ENCODE peak calls at places on chromosomes 2 and 18, in four cellular contexts. O is psoas muscle, T is lower lobe of right lung, S is heart left ventricle. P is an unnamed sample.

GRCh38 chr18:10378688-10379465 is 75.6 kb upstream of the APCDD1 start:
- DNase-seq in O (no peak), T (no peak), S (no peak), P (no peak)

GRCh38 chr2:23706613-23707078 is 220.3 kb downstream of the ATAD2B start:
- DNase-seq in O (no peak), T (no peak), S (no peak), P (no peak)

GRCh38 chr2:214410918-214411554 is at the start of gene VWC2L:
- DNase-seq in O (peak; percentile 75), T (peak; percentile 70), S (peak; percentile 56), P (no peak)

GRCh38 chr18:57432118-57432517 is 3.1 kb upstream of the ONECUT2 start:
- DNase-seq in O (no peak), T (no peak), S (no peak), P (no peak)

GRCh38 chr2:164511738-164512137 is 109.5 kb downstream of the GRB14 start:
- DNase-seq in O (no peak), T (no peak), S (no peak), P (no peak)

GRCh38 chr18:48300463-48300961 is 108.7 kb downstream of the ZBTB7C start:
- DNase-seq in O (no peak), T (peak; percentile 72), S (no peak), P (no peak)

GRCh38 chr18:45876131-45876530 is 50.7 kb downstream of the SIGLEC15 start:
- DNase-seq in O (no peak), T (no peak), S (no peak), P (no peak)

GRCh38 chr2:190511104-190511503 is 23.4 kb downstream of the NEMP2 start:
- DNase-seq in O (no peak), T (no peak), S (no peak), P (no peak)

GRCh38 chr18:69785466-69785865 is 162.2 kb downstream of the CD226 start:
- DNase-seq in O (no peak), T (no peak), S (no peak), P (no peak)

GRCh38 chr2:63488118-63488713 is 100.1 kb downstream of the WDPCP start:
- DNase-seq in O (no peak), T (no peak), S (no peak), P (no peak)

GRCh38 chr2:197599285-197599965 is 76.0 kb downstream of the RFTN2 start:
- DNase-seq in O (no peak), T (no peak), S (no peak), P (no peak)

GRCh38 chr2:45755585-45756330 is 104.3 kb downstream of the PRKCE start:
- DNase-seq in O (no peak), T (no peak), S (no peak), P (no peak)

GRCh38 chr18:66377291-66377690 is 226.6 kb downstream of the CDH19 start:
- DNase-seq in O (no peak), T (no peak), S (no peak), P (no peak)
- H3K9me3 ChIP-seq in O (no peaks in the 10 kb centered on the region), T (no peaks in the 10 kb centered on the region), S (no peaks in the 10 kb centered on the region), P (no peaks in the 10 kb centered on the region)

GRCh38 chr18:7561907-7562460 is 5.1 kb upstream of the PTPRM start:
- DNase-seq in O (no peak), T (no peak), S (no peak), P (no peak)
- H3K4me1 ChIP-seq in O (peaks cover 10% of the 10 kb centered on the region), T (peaks cover 30% of the 10 kb centered on the region), S (peaks cover 47% of the 10 kb centered on the region), P (no peaks in the 10 kb centered on the region)

GRCh38 chr2:6283259-6283658 is 582.4 kb downstream of the CMPK2 start:
- DNase-seq in O (no peak), T (no peak), S (no peak), P (no peak)
- H3K9me3 ChIP-seq in O (no peaks in the 10 kb centered on the region), T (no peaks in the 10 kb centered on the region), S (no peaks in the 10 kb centered on the region), P (no peaks in the 10 kb centered on the region)

GRCh38 chr2:15766303-15766861 is 174.0 kb upstream of the MYCN start:
- DNase-seq in O (no peak), T (no peak), S (no peak), P (no peak)
- H3K4me1 ChIP-seq in O (no peaks in the 10 kb centered on the region), T (no peaks in the 10 kb centered on the region), S (no peaks in the 10 kb centered on the region), P (no peaks in the 10 kb centered on the region)

GRCh38 chr18:71130351-71130750 is 841.5 kb downstream of the SOCS6 start:
- DNase-seq in O (no peak), T (no peak), S (no peak), P (no peak)
- H3K9me3 ChIP-seq in O (no peaks in the 10 kb centered on the region), T (no peaks in the 10 kb centered on the region), S (no peaks in the 10 kb centered on the region), P (no peaks in the 10 kb centered on the region)

DNA sequence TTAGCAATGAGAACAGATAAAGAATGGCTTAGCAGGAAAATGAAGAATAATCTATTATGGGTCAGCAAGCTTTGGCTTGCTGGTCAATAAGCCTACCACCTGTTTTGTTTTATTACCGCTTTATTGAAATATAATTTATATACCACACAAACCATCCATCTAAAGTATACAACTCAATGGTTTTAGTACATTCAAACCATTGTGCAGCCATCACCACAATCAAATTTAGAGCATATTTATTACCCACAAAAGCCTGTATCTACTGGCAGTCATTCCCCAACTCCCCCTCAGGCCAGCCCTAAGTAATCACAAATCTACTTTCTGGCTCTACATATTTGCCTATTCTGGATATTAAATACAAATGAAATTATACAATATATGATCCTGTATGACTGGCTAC is 17.2 kb downstream of the PPP3R1 start:
- DNase-seq in O (no peak), T (no peak), S (no peak), P (no peak)
- H3K4me1 ChIP-seq in O (peaks cover 84% of the 10 kb centered on the region), T (peaks cover 80% of the 10 kb centered on the region), S (peaks cover 73% of the 10 kb centered on the region), P (peaks cover 17% of the 10 kb centered on the region)

GRCh38 chr2:205969584-205969983 is 116.4 kb downstream of the INO80D start:
- DNase-seq in O (no peak), T (no peak), S (no peak), P (no peak)
- H3K9me3 ChIP-seq in O (no peaks in the 10 kb centered on the region), T (no peaks in the 10 kb centered on the region), S (no peaks in the 10 kb centered on the region), P (no peaks in the 10 kb centered on the region)

DNA sequence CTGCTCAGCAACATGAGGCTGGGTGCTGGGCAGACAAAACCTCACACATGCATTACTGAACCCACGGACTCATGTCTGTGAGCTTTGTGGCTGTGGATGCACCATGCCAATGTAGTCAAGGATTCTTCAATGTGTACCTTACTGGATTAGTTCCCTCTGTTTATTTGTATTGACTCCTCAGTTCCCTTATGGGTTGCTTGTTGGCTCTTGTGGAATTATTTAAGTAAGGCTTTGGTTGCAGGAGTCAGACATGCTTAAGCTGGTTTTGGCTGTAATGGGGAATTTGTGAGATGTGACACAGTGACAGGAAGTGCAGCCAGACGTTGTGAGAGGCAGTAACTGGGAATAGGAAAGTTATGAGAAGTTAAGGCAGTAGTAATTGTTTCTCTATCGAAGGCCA is 13.6 kb upstream of the IL1RN start:
- DNase-seq in O (no peak), T (no peak), S (no peak), P (no peak)
- H3K4me1 ChIP-seq in O (no peaks in the 10 kb centered on the region), T (peaks cover 9% of the 10 kb centered on the region), S (no peaks in the 10 kb centered on the region), P (peaks cover 16% of the 10 kb centered on the region)

DNA sequence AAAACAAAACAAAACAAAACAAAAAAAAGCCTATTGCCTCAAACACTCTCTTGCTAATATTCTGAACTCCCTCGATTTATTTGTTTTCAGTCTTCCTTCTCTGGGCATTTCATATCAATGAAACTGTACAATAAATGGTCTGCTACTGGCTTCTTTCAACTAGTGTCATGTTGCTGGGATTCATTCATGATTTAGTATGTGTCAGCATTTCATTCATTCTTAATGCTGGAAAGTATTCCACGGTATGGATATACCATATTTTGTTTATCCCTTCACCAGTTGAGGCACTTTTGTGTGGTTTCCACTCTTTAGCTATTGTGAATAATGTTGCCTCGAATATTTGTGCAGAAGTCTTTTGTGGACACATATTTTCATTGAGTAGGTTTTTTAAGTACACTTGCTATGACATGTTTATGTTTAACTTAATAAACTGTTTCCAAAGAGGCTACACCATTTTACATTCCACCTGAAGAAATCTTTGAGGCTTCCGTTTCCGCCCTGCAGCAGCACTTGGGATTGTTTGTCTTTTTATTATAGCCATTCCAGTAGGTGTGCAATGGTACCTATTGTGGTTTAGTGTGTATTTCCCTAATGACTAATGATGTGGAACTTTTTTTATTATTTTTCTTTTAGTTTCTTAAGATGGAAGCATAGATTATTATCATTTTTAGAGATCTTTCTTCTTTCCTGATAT is 543.6 kb upstream of the SOX11 start:
- DNase-seq in O (no peak), T (no peak), S (no peak), P (no peak)
- H3K9me3 ChIP-seq in O (peaks cover 5% of the 10 kb centered on the region), T (no peaks in the 10 kb centered on the region), S (no peaks in the 10 kb centered on the region), P (no peaks in the 10 kb centered on the region)

P was measured in effector memory CD4-positive, alpha-beta T cell.